ENCODE peak calls at places on chromosomes 1 and 21, in six cellular contexts. One of them, this sample, is unnamed.

GRCh38 chr1:53732912-53733317 is 6.0 kb downstream of the GLIS1 start:
- DNase-seq in prostate gland: no peak
- DNase-seq in sigmoid colon: no peak
- DNase-seq in HCT116: no peak
- DNase-seq in spleen: no peak
- DNase-seq in transverse colon: no peak
- DNase-seq in this sample: no peak

GRCh38 chr1:211742889-211743529 is 67.6 kb upstream of the NEK2 start:
- DNase-seq in prostate gland: no peak
- DNase-seq in sigmoid colon: no peak
- DNase-seq in HCT116: no peak
- DNase-seq in spleen: no peak
- DNase-seq in transverse colon: no peak
- DNase-seq in this sample: peak

GRCh38 chr1:54229281-54229891 is 29.4 kb downstream of the MRPL37 start:
- DNase-seq in prostate gland: no peak
- DNase-seq in sigmoid colon: no peak
- DNase-seq in HCT116: peak
- DNase-seq in spleen: peak
- DNase-seq in transverse colon: no peak
- DNase-seq in this sample: no peak

GRCh38 chr1:64155285-64155684 is 48.1 kb upstream of the UBE2U start:
- DNase-seq in prostate gland: no peak
- DNase-seq in sigmoid colon: no peak
- DNase-seq in HCT116: no peak
- DNase-seq in spleen: no peak
- DNase-seq in transverse colon: no peak
- DNase-seq in this sample: no peak

GRCh38 chr1:216111842-216112241 is 311.4 kb downstream of the USH2A start:
- DNase-seq in prostate gland: no peak
- DNase-seq in sigmoid colon: no peak
- DNase-seq in HCT116: no peak
- DNase-seq in spleen: no peak
- DNase-seq in transverse colon: no peak
- DNase-seq in this sample: no peak

GRCh38 chr1:40003156-40004093 is 37.1 kb upstream of the CAP1 start:
- DNase-seq in prostate gland: no peak
- DNase-seq in sigmoid colon: no peak
- DNase-seq in HCT116: no peak
- DNase-seq in spleen: no peak
- DNase-seq in transverse colon: no peak
- DNase-seq in this sample: no peak

GRCh38 chr1:238241607-238242006 is 350.9 kb upstream of the ZP4 start:
- DNase-seq in prostate gland: no peak
- DNase-seq in sigmoid colon: no peak
- DNase-seq in HCT116: no peak
- DNase-seq in spleen: no peak
- DNase-seq in transverse colon: no peak
- DNase-seq in this sample: no peak

GRCh38 chr1:161082996-161083742 is 6.2 kb downstream of the NECTIN4 start:
- DNase-seq in prostate gland: peak
- DNase-seq in sigmoid colon: peak
- DNase-seq in HCT116: peak
- DNase-seq in spleen: no peak
- DNase-seq in transverse colon: peak
- DNase-seq in this sample: no peak

GRCh38 chr1:2604854-2605753 is 18.5 kb downstream of the PRXL2B start:
- DNase-seq in prostate gland: no peak
- DNase-seq in sigmoid colon: no peak
- DNase-seq in HCT116: no peak
- DNase-seq in spleen: peak
- DNase-seq in transverse colon: no peak
- DNase-seq in this sample: no peak

GRCh38 chr21:42003051-42003461 is 7.1 kb downstream of the ZBTB21 start:
- DNase-seq in prostate gland: no peak
- DNase-seq in sigmoid colon: no peak
- DNase-seq in HCT116: no peak
- DNase-seq in spleen: no peak
- DNase-seq in transverse colon: no peak
- DNase-seq in this sample: peak

GRCh38 chr1:36390411-36390810 is 4.7 kb upstream of the STK40 start:
- DNase-seq in prostate gland: no peak
- DNase-seq in sigmoid colon: no peak
- DNase-seq in HCT116: no peak
- DNase-seq in spleen: no peak
- DNase-seq in transverse colon: no peak
- DNase-seq in this sample: no peak

GRCh38 chr1:8315573-8316475 is 2.1 kb upstream of the SLC45A1 start:
- DNase-seq in prostate gland: no peak
- DNase-seq in sigmoid colon: no peak
- DNase-seq in HCT116: no peak
- DNase-seq in spleen: no peak
- DNase-seq in transverse colon: no peak
- DNase-seq in this sample: no peak

GRCh38 chr21:44984792-44985440 is 45.1 kb downstream of the SLX9 start:
- DNase-seq in prostate gland: no peak
- DNase-seq in sigmoid colon: peak
- DNase-seq in HCT116: no peak
- DNase-seq in spleen: peak
- DNase-seq in transverse colon: no peak
- DNase-seq in this sample: no peak

GRCh38 chr1:112793631-112794565 is 78.8 kb upstream of the PPM1J start:
- DNase-seq in prostate gland: no peak
- DNase-seq in sigmoid colon: no peak
- DNase-seq in HCT116: no peak
- DNase-seq in spleen: no peak
- DNase-seq in transverse colon: no peak
- DNase-seq in this sample: no peak

GRCh38 chr1:97904528-97904927 is 16.3 kb downstream of the DPYD start:
- DNase-seq in prostate gland: no peak
- DNase-seq in sigmoid colon: no peak
- DNase-seq in HCT116: no peak
- DNase-seq in spleen: no peak
- DNase-seq in transverse colon: no peak
- DNase-seq in this sample: no peak

GRCh38 chr1:66175581-66175980 is 358.4 kb upstream of the SGIP1 start:
- DNase-seq in prostate gland: no peak
- DNase-seq in sigmoid colon: no peak
- DNase-seq in HCT116: no peak
- DNase-seq in spleen: no peak
- DNase-seq in transverse colon: no peak
- DNase-seq in this sample: no peak

GRCh38 chr21:46065215-46065992 is 32.5 kb upstream of the COL6A2 start:
- DNase-seq in prostate gland: no peak
- DNase-seq in sigmoid colon: peak
- DNase-seq in HCT116: no peak
- DNase-seq in spleen: no peak
- DNase-seq in transverse colon: peak
- DNase-seq in this sample: peak

GRCh38 chr21:46063227-46063626 is 34.7 kb upstream of the COL6A2 start:
- DNase-seq in prostate gland: no peak
- DNase-seq in sigmoid colon: peak
- DNase-seq in HCT116: no peak
- DNase-seq in spleen: no peak
- DNase-seq in transverse colon: no peak
- DNase-seq in this sample: peak

GRCh38 chr1:209435654-209436566 is 147.6 kb upstream of the CAMK1G start:
- DNase-seq in prostate gland: peak
- DNase-seq in sigmoid colon: peak
- DNase-seq in HCT116: peak
- DNase-seq in spleen: no peak
- DNase-seq in transverse colon: peak
- DNase-seq in this sample: no peak

GRCh38 chr1:18644469-18645171 is 14.0 kb downstream of the PAX7 start:
- DNase-seq in prostate gland: no peak
- DNase-seq in sigmoid colon: no peak
- DNase-seq in HCT116: no peak
- DNase-seq in spleen: no peak
- DNase-seq in transverse colon: no peak
- DNase-seq in this sample: no peak

GRCh38 chr1:18644013-18644399 is 13.4 kb downstream of the PAX7 start:
- DNase-seq in prostate gland: no peak
- DNase-seq in sigmoid colon: no peak
- DNase-seq in HCT116: no peak
- DNase-seq in spleen: no peak
- DNase-seq in transverse colon: no peak
- DNase-seq in this sample: no peak

GRCh38 chr1:18645172-18646090 is 14.8 kb downstream of the PAX7 start:
- DNase-seq in prostate gland: no peak
- DNase-seq in sigmoid colon: no peak
- DNase-seq in HCT116: no peak
- DNase-seq in spleen: no peak
- DNase-seq in transverse colon: no peak
- DNase-seq in this sample: no peak

GRCh38 chr1:18642278-18643095 is 11.8 kb downstream of the PAX7 start:
- DNase-seq in prostate gland: no peak
- DNase-seq in sigmoid colon: no peak
- DNase-seq in HCT116: no peak
- DNase-seq in spleen: no peak
- DNase-seq in transverse colon: no peak
- DNase-seq in this sample: no peak

DNA sequence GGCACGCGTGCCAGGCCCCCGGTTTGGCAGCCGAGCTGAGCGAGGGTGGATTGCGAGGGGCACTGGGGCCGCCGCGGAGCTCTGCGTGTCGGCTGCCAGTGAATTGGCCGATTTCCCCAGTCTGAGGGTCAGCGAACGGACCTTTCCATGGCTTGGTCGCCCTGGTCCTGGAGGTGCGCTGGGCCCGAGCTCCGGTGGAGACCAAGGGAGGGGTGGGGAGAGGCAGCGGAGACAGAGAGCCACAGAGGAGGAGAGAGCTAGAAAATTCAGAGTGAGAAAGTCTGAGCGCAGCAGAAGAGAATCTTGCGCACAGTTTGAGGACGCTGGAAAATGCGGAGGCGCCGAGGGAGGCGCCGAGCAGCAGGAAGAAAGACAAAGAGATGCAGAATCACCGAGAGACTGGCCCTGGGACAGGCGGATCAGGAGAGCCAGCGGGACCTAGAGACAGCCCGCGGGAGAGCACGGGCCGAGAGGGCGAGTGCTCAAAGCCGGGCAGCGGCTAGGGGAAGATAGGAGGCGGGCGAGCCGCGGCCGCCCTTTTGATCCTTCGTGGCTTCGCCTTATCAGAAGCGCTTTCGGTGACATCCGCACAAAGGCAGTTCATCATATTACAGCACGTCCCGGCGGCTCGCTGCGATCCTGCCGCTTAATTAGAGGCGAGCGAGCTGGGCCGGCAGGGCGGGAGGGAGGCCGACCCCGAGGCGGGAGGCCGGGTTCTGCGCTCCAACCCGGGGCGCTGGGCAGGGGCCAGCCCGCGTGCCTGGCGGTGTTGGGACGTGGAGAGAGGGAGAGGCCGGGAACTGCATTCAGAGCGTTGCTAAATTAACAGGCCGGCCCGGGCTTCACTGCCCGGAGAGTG is 12.7 kb downstream of the PAX7 start:
- DNase-seq in prostate gland: no peak
- DNase-seq in sigmoid colon: no peak
- DNase-seq in HCT116: no peak
- DNase-seq in spleen: no peak
- DNase-seq in transverse colon: no peak
- DNase-seq in this sample: no peak
- TF ChIP-seq POLR2AphosphoS5 in prostate gland: no peak
- TF ChIP-seq POLR2AphosphoS5 in sigmoid colon: no peak
- TF ChIP-seq POLR2AphosphoS5 in HCT116: no peak
- TF ChIP-seq POLR2AphosphoS5 in spleen: no peak
- TF ChIP-seq POLR2AphosphoS5 in transverse colon: no peak
- TF ChIP-seq POLR2AphosphoS5 in this sample: no peak

DNA sequence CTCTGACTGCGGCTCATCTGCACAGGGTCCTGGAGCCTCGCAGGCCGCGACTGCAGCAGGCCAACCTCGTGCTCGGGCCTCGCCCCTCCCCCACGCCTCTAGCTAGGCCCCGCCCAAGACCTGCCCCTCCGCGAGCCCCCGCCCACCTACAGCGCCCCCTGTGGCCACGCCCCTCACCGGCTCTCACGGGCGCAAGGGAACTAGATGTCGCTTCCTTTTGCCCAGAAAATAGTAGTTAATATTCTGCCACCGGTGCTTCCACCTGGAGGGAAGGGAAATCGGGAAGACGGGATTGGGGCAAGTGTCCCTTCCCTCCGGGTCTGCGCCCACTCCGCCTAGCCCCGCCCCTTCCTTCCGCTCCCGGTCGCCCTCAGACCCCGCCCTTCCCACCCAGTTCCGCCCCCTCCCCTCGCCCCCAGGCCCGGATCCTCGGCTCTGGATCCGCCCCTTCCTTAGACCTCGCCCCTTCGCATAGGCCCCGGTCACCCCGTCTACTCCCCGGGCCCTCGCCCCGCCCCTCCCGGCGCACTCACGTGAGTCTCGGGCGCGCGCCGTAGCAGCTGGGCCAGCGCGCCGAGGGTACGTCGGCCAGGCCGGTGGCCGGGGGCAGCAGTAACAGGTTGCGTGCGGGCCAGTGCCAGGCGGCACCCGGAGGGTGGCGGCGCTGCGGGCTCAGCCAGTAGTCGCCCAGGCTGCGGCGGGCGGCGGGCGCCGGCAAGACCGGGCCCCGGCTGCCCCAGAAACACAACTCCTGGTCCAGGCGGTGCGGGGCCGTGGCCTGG is 11.0 kb downstream of the FAM229A start:
- DNase-seq in prostate gland: peak
- DNase-seq in sigmoid colon: peak
- DNase-seq in HCT116: peak
- DNase-seq in spleen: peak
- DNase-seq in transverse colon: peak
- DNase-seq in this sample: peak
- TF ChIP-seq POLR2A in prostate gland: peak
- TF ChIP-seq POLR2A in sigmoid colon: peak
- TF ChIP-seq POLR2A in HCT116: peak
- TF ChIP-seq POLR2A in spleen: no peak
- TF ChIP-seq POLR2A in transverse colon: peak
- TF ChIP-seq POLR2A in this sample: peak

GRCh38 chr1:236425031-236425663 is 31.1 kb downstream of the EDARADD start:
- DNase-seq in prostate gland: no peak
- DNase-seq in sigmoid colon: no peak
- DNase-seq in HCT116: no peak
- DNase-seq in spleen: no peak
- DNase-seq in transverse colon: no peak
- DNase-seq in this sample: no peak
- TF ChIP-seq CTCF in prostate gland: no peak
- TF ChIP-seq CTCF in sigmoid colon: no peak
- TF ChIP-seq CTCF in HCT116: no peak
- TF ChIP-seq CTCF in spleen: no peak
- TF ChIP-seq CTCF in transverse colon: no peak
- TF ChIP-seq CTCF in this sample: no peak

GRCh38 chr1:150764617-150765090 is 924 bp downstream of the CTSS start:
- DNase-seq in prostate gland: no peak
- DNase-seq in sigmoid colon: no peak
- DNase-seq in HCT116: no peak
- DNase-seq in spleen: no peak
- DNase-seq in transverse colon: no peak
- DNase-seq in this sample: no peak

GRCh38 chr1:150762559-150762958 is 3.0 kb downstream of the CTSS start:
- DNase-seq in prostate gland: no peak
- DNase-seq in sigmoid colon: no peak
- DNase-seq in HCT116: no peak
- DNase-seq in spleen: no peak
- DNase-seq in transverse colon: no peak
- DNase-seq in this sample: no peak

GRCh38 chr1:150763631-150764223 is 1.9 kb downstream of the CTSS start:
- DNase-seq in prostate gland: no peak
- DNase-seq in sigmoid colon: no peak
- DNase-seq in HCT116: no peak
- DNase-seq in spleen: no peak
- DNase-seq in transverse colon: no peak
- DNase-seq in this sample: no peak

GRCh38 chr1:150765229-150765976 is at the start of gene CTSS:
- DNase-seq in prostate gland: no peak
- DNase-seq in sigmoid colon: no peak
- DNase-seq in HCT116: no peak
- DNase-seq in spleen: no peak
- DNase-seq in transverse colon: no peak
- DNase-seq in this sample: no peak

GRCh38 chr1:150763018-150763417 is 2.6 kb downstream of the CTSS start:
- DNase-seq in prostate gland: no peak
- DNase-seq in sigmoid colon: no peak
- DNase-seq in HCT116: no peak
- DNase-seq in spleen: no peak
- DNase-seq in transverse colon: no peak
- DNase-seq in this sample: no peak
- TF ChIP-seq POLR2AphosphoS5 in prostate gland: no peak
- TF ChIP-seq POLR2AphosphoS5 in sigmoid colon: no peak
- TF ChIP-seq POLR2AphosphoS5 in HCT116: no peak
- TF ChIP-seq POLR2AphosphoS5 in spleen: no peak
- TF ChIP-seq POLR2AphosphoS5 in transverse colon: no peak
- TF ChIP-seq POLR2AphosphoS5 in this sample: no peak

This sample was measured in esophagus muscularis mucosa.